ENCODE peak calls at places on chromosomes 11 and 22, in six cellular contexts. One of them, this sample, is unnamed. For H3K27me3, the result is how much of the 10 kb centered on the place peaks cover.

GRCh38 chr11:46855167-46855566 is 9.1 kb upstream of the CKAP5 start:
- DNase-seq in stomach: no peak
- DNase-seq in neural progenitor cell: no peak
- DNase-seq in breast epithelium: no peak
- DNase-seq in pancreas: no peak
- DNase-seq in astrocyte: peak
- DNase-seq in this sample: no peak

GRCh38 chr22:33883961-33884808 is 36.1 kb downstream of the LARGE1 start:
- DNase-seq in breast epithelium: no peak
- DNase-seq in astrocyte: peak
- DNase-seq in neural progenitor cell: peak
- DNase-seq in stomach: no peak
- DNase-seq in pancreas: no peak
- DNase-seq in this sample: no peak

GRCh38 chr22:37196539-37197450 is 8.7 kb upstream of the C1QTNF6 start:
- DNase-seq in stomach: peak
- DNase-seq in astrocyte: peak
- DNase-seq in neural progenitor cell: peak
- DNase-seq in pancreas: peak
- DNase-seq in breast epithelium: peak
- DNase-seq in this sample: peak

GRCh38 chr11:86108146-86108545 is 39.3 kb upstream of the PICALM start:
- DNase-seq in breast epithelium: no peak
- DNase-seq in astrocyte: no peak
- DNase-seq in neural progenitor cell: no peak
- DNase-seq in stomach: no peak
- DNase-seq in pancreas: no peak
- DNase-seq in this sample: no peak

GRCh38 chr11:28964811-28965210 is 856.6 kb downstream of the METTL15 start:
- DNase-seq in astrocyte: peak
- DNase-seq in neural progenitor cell: no peak
- DNase-seq in stomach: no peak
- DNase-seq in breast epithelium: no peak
- DNase-seq in pancreas: no peak
- DNase-seq in this sample: no peak

GRCh38 chr11:117597083-117597482 is 199.9 kb downstream of the DSCAML1 start:
- DNase-seq in pancreas: no peak
- DNase-seq in neural progenitor cell: peak
- DNase-seq in stomach: no peak
- DNase-seq in breast epithelium: no peak
- DNase-seq in astrocyte: peak
- DNase-seq in this sample: peak

GRCh38 chr11:119759324-119759723 is 30.3 kb upstream of the NECTIN1 start:
- DNase-seq in astrocyte: peak
- DNase-seq in breast epithelium: no peak
- DNase-seq in pancreas: no peak
- DNase-seq in stomach: no peak
- DNase-seq in neural progenitor cell: no peak
- DNase-seq in this sample: peak

GRCh38 chr11:118076754-118077281 is at the start of gene TMPRSS4:
- DNase-seq in astrocyte: no peak
- DNase-seq in pancreas: peak
- DNase-seq in neural progenitor cell: no peak
- DNase-seq in stomach: peak
- DNase-seq in breast epithelium: no peak
- DNase-seq in this sample: no peak

GRCh38 chr22:17804331-17805080 is 30.2 kb upstream of the BID start:
- DNase-seq in astrocyte: no peak
- DNase-seq in stomach: no peak
- DNase-seq in pancreas: no peak
- DNase-seq in breast epithelium: no peak
- DNase-seq in neural progenitor cell: no peak
- DNase-seq in this sample: no peak

DNA sequence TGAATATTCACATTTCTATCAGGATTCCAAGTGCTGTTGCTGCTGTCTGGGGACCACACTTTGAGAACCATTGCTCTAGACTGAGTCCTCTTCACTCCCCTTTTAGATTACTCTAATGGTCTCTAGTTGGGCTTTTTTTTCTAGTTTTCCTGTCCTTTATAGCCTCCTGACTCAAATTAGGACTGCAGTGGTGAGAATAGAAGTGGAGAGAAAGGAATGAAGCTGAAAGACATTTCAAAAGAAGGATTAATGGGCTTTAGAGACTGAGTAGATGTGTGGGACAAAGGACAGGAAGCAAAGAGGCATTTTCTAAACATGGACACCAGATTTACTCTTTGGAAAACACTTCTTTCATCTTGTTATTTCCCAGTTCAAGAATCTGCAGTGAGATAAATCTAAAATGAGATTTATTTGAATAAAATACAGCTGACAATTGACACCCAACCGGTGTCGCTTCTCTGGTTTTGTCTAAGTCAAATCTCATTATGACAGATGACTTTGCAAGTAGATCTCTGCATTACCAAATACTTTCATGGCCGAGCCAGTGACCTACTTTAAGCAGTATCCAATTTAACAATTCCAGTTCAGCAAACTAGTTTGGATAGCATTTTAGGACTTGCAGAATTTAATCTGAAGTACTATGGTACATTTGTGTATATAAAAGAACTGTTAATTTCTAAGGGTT is 76.2 kb upstream of the TNRC6B start:
- DNase-seq in neural progenitor cell: peak
- DNase-seq in breast epithelium: no peak
- DNase-seq in stomach: no peak
- DNase-seq in astrocyte: no peak
- DNase-seq in pancreas: no peak
- DNase-seq in this sample: no peak
- H3K4me3 ChIP-seq in neural progenitor cell: peak
- H3K4me3 ChIP-seq in breast epithelium: no peak
- H3K4me3 ChIP-seq in stomach: no peak
- H3K4me3 ChIP-seq in astrocyte: no peak
- H3K4me3 ChIP-seq in pancreas: no peak
- H3K4me3 ChIP-seq in this sample: no peak

DNA sequence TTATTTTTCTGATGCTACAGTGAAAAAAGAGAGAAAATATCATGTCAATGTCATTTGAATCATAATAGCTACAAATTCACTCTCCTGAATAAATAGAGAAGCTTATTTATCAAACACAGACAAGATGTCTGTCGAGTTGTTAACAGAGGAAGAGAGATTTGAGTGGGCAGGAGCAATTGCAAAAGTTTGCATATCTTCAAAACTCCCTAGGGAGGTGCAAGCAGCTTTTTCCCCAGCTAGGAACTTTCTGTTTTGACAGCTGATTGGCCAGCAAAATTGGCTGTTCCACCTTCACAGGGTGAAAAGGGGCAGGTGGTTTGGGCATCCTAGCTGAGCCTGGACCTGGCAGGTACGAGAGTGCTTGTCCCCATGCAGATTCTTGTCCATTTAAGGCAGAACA is 98.2 kb downstream of the NTM start:
- DNase-seq in neural progenitor cell: no peak
- DNase-seq in stomach: no peak
- DNase-seq in breast epithelium: no peak
- DNase-seq in pancreas: no peak
- DNase-seq in astrocyte: no peak
- DNase-seq in this sample: no peak
- H3K27me3 ChIP-seq in neural progenitor cell: under half
- H3K27me3 ChIP-seq in stomach: under half
- H3K27me3 ChIP-seq in breast epithelium: under half
- H3K27me3 ChIP-seq in pancreas: under half
- H3K27me3 ChIP-seq in astrocyte: under half
- H3K27me3 ChIP-seq in this sample: under half

GRCh38 chr22:45996241-45997076 is 19.5 kb upstream of the WNT7B start:
- DNase-seq in pancreas: no peak
- DNase-seq in astrocyte: peak
- DNase-seq in breast epithelium: no peak
- DNase-seq in neural progenitor cell: no peak
- DNase-seq in stomach: no peak
- DNase-seq in this sample: peak
- H3K4me3 ChIP-seq in pancreas: no peak
- H3K4me3 ChIP-seq in astrocyte: no peak
- H3K4me3 ChIP-seq in breast epithelium: no peak
- H3K4me3 ChIP-seq in neural progenitor cell: no peak
- H3K4me3 ChIP-seq in stomach: no peak
- H3K4me3 ChIP-seq in this sample: no peak

GRCh38 chr11:124839051-124839971 is 25.9 kb upstream of the ROBO3 start:
- DNase-seq in astrocyte: no peak
- DNase-seq in pancreas: no peak
- DNase-seq in stomach: no peak
- DNase-seq in neural progenitor cell: peak
- DNase-seq in breast epithelium: no peak
- DNase-seq in this sample: no peak
- H3K27me3 ChIP-seq in astrocyte: half or more
- H3K27me3 ChIP-seq in pancreas: under half
- H3K27me3 ChIP-seq in stomach: under half
- H3K27me3 ChIP-seq in neural progenitor cell: half or more
- H3K27me3 ChIP-seq in breast epithelium: half or more
- H3K27me3 ChIP-seq in this sample: half or more

This sample was measured in upper lobe of right lung.